ENCODE peak calls at places on chromosomes 2 and 18, in eight cellular contexts. Z is cardiac fibroblast, U is psoas muscle, W is GM06990, B is RWPE1, S is stomach, A is fibroblast of pulmonary artery, P is kidney. Y is an unnamed sample.

GRCh38 chr2:8582191-8582849 is 99.5 kb upstream of the ID2 start:
- DNase-seq in Z (no peak), P (no peak), S (peak; percentile 16), B (no peak), U (no peak), A (no peak), W (no peak), Y (no peak)

GRCh38 chr2:181694271-181694670 is 14.0 kb upstream of the NEUROD1 start:
- DNase-seq in U (no peak), P (peak; percentile 32), A (no peak), B (no peak), Z (no peak), W (no peak), S (no peak), Y (no peak)

GRCh38 chr2:67311536-67311935 is 85.6 kb upstream of the ETAA1 start:
- DNase-seq in W (no peak), U (no peak), S (no peak), Z (peak; percentile 73), A (peak; percentile 75), P (no peak), B (peak; percentile 57), Y (peak; percentile 76)

GRCh38 chr18:24552218-24552617 is 91.8 kb downstream of the HRH4 start:
- DNase-seq in A (no peak), Z (no peak), P (no peak), B (no peak), U (no peak), S (no peak), W (no peak), Y (no peak)

GRCh38 chr18:59357928-59358327 is 1.1 kb downstream of the LMAN1 start:
- DNase-seq in A (peak; percentile 66), B (peak; percentile 16), U (no peak), P (no peak), W (no peak), Z (peak; percentile 63), S (no peak), Y (peak; percentile 68)

GRCh38 chr2:96321230-96322103 is 3.6 kb upstream of the ITPRIPL1 start:
- DNase-seq in W (peak; percentile 94), U (peak; percentile 65), S (peak; percentile 52), B (no peak), Z (peak; percentile 29), P (peak; percentile 80), A (peak; percentile 19), Y (no peak)

GRCh38 chr18:1094408-1094807 is 189.7 kb downstream of the ADCYAP1 start:
- DNase-seq in U (no peak), Z (peak; percentile 25), A (peak; percentile 46), W (no peak), B (peak; percentile 69), P (no peak), S (no peak), Y (peak; percentile 57)

GRCh38 chr2:7703523-7704144 is 786.4 kb downstream of the RNF144A start:
- DNase-seq in S (no peak), P (no peak), A (no peak), Z (no peak), B (no peak), U (no peak), W (no peak), Y (no peak)

GRCh38 chr2:25276569-25277465 is 64.9 kb downstream of the DNMT3A start:
- DNase-seq in W (peak; percentile 81), B (no peak), U (peak; percentile 84), Z (peak; percentile 14), P (peak; percentile 90), S (peak; percentile 55), A (no peak), Y (no peak)

GRCh38 chr2:146634256-146635068 is 1210.4 kb upstream of the ACVR2A start:
- DNase-seq in P (no peak), S (no peak), W (no peak), Z (peak; percentile 12), B (peak; percentile 92), U (no peak), A (peak; percentile 58), Y (peak; percentile 87)

GRCh38 chr18:55384551-55385275 is 203.3 kb downstream of the TCF4 start:
- DNase-seq in Z (peak; percentile 66), B (no peak), U (no peak), P (no peak), S (no peak), A (peak; percentile 73), W (no peak), Y (peak; percentile 62)
- TF ChIP-seq CTCF in Z (peak; percentile 84), B (peak; percentile 27), U (peak; percentile 39), P (peak; percentile 41), S (no peak), A (peak; percentile 84), W (peak; percentile 71), Y (peak; percentile 45)

GRCh38 chr18:47932603-47933002 is 2.1 kb upstream of the SMAD2 start:
- DNase-seq in S (no peak), Z (no peak), U (no peak), B (no peak), A (no peak), P (no peak), W (no peak), Y (peak; percentile 36)
- TF ChIP-seq CTCF in S (no peak), Z (no peak), U (no peak), B (no peak), A (no peak), P (no peak), W (no peak), Y (no peak)

DNA sequence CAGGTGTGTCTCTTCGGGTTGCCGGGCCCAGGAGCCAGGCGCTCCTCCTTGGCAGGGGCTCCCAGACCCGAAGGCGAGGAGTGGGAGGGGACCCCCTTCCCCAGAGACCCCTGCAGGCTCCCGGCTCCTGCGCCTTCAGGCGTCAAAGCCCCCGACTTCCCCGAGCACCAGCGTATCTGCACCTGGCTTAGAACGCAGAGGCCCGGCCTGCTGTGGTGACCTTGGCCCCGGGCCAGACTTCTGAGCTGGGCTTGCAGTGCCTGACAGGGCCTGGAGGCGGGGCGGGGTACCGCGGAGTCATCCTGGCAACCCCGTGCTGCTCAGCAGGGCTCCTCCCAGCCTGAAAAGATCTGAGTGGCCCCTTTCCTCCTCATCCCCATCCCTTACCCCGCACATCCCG is 27.0 kb downstream of the SKA1 start:
- DNase-seq in Z (peak; percentile 54), B (peak; percentile 12), P (peak; percentile 76), S (peak; percentile 76), W (peak; percentile 24), U (peak; percentile 55), A (peak; percentile 44), Y (peak; percentile 62)
- TF ChIP-seq CTCF in Z (no peak), B (no peak), P (no peak), S (no peak), W (no peak), U (no peak), A (no peak), Y (no peak)

GRCh38 chr2:183172220-183172887 is 48.1 kb downstream of the NUP35 start:
- DNase-seq in W (no peak), Z (no peak), P (peak; percentile 53), B (no peak), S (no peak), U (no peak), A (no peak), Y (no peak)
- TF ChIP-seq CTCF in W (no peak), Z (no peak), P (no peak), B (no peak), S (no peak), U (no peak), A (no peak), Y (no peak)

GRCh38 chr2:231769170-231770136 is 11.6 kb downstream of the PDE6D start:
- DNase-seq in A (no peak), P (no peak), B (no peak), W (peak; percentile 26), S (no peak), Z (no peak), U (no peak), Y (no peak)
- TF ChIP-seq CTCF in A (no peak), P (no peak), B (no peak), W (peak; percentile 14), S (no peak), Z (no peak), U (no peak), Y (no peak)

DNA sequence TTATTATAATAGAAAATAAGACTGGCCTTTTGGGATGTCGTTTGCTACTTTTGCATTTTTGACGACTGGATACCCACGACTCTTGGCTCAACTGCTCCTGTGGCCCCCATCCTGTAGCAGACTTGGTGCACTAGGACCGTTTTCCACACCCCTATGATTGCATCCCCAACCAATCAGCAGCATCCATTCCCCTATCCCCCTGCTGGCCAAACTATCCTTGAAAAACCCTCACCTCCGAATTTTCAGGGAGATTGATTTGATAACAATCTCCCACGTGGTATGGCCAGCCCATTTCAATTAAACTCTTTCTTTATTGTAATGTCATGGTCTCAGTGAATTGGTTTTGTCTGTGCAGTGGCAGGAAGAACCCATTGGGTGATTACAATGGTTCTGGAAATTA is 37.9 kb upstream of the TTR start:
- DNase-seq in S (no peak), Z (no peak), B (peak; percentile 2), W (no peak), A (no peak), P (no peak), U (no peak), Y (peak; percentile 25)
- TF ChIP-seq CTCF in S (no peak), Z (peak; percentile 14), B (no peak), W (peak; percentile 10), A (peak; percentile 26), P (no peak), U (no peak), Y (no peak)

GRCh38 chr18:78681396-78681795 is 298.2 kb upstream of the SALL3 start:
- DNase-seq in U (no peak), Z (no peak), S (no peak), B (no peak), A (no peak), W (no peak), P (peak; percentile 66), Y (no peak)

GRCh38 chr18:78683191-78684010 is 296.2 kb upstream of the SALL3 start:
- DNase-seq in Z (no peak), P (no peak), W (no peak), S (peak; percentile 17), U (no peak), B (no peak), A (no peak), Y (no peak)

GRCh38 chr18:78681934-78682333 is 297.7 kb upstream of the SALL3 start:
- DNase-seq in S (peak; percentile 11), W (no peak), A (no peak), P (no peak), Z (no peak), B (no peak), U (no peak), Y (no peak)

GRCh38 chr18:78685250-78685979 is 294.2 kb upstream of the SALL3 start:
- DNase-seq in B (no peak), W (no peak), P (no peak), A (no peak), Z (no peak), U (no peak), S (peak; percentile 8), Y (no peak)

DNA sequence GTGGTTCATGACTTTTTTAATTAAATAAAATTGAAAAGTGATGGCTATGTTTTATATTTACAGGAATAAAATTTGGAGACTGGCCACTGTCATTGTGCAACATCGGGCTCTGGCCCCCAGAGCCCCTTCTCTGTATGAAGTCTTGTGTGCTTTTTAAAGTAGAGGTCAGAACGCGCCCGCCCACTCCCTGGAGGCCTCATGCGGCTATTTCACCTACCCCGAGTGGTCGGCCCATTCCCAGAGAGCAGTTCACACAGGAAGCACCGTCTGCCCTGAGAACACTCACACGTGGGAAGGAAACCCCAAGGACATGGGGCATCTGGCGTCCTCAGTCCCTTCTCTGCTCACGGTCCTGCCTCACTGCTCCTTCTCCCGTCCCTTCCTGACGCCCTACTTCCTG is 296.9 kb upstream of the SALL3 start:
- DNase-seq in S (peak; percentile 19), U (no peak), Z (no peak), A (no peak), P (no peak), B (no peak), W (no peak), Y (no peak)
- TF ChIP-seq CTCF in S (no peak), U (no peak), Z (no peak), A (no peak), P (no peak), B (no peak), W (no peak), Y (no peak)

GRCh38 chr18:41395695-41396094 is 559.3 kb upstream of the PIK3C3 start:
- DNase-seq in A (peak; percentile 17), U (no peak), W (no peak), B (no peak), P (no peak), S (no peak), Z (peak; percentile 5), Y (no peak)
- TF ChIP-seq CTCF in A (peak; percentile 20), U (no peak), W (peak; percentile 25), B (no peak), P (no peak), S (no peak), Z (no peak), Y (peak; percentile 23)

Y was measured in MCF 10A.